ENCODE peak calls at places on chromosome 21, in eight cellular contexts. Z is NCI-H1417, B is SK-N-DZ, R is AG20443, I is transverse colon, A is activated T-cell treated with anti-CD3 and anti-CD28 coated beads for 48 hours, H is iPS-NIHi11, F is upper lobe of right lung. U is an unnamed sample.
A peak's percentile ranks its signal among the peaks of the same experiment; 100 is the strongest.

GRCh38 chr21:34865922-34866271 is 183.2 kb downstream of the RUNX1 start:
- DNase-seq in Z (no peak), B (no peak), R (no peak), I (peak; percentile 28), A (no peak), H (peak; percentile 50), F (no peak), U (no peak)

GRCh38 chr21:33121715-33122475 is 52.0 kb downstream of the OLIG1 start:
- DNase-seq in Z (peak; percentile 20), B (peak; percentile 21), R (no peak), I (no peak), A (no peak), H (peak; percentile 84), F (no peak), U (no peak)

GRCh38 chr21:35048183-35048601 is 910 bp downstream of the RUNX1 start:
- DNase-seq in Z (no peak), B (no peak), R (peak; percentile 25), I (no peak), A (no peak), H (no peak), F (peak; percentile 74), U (peak; percentile 75)

GRCh38 chr21:34919406-34919805 is 129.7 kb downstream of the RUNX1 start:
- DNase-seq in Z (no peak), B (no peak), R (no peak), I (no peak), A (no peak), H (no peak), F (no peak), U (no peak)

GRCh38 chr21:34887729-34888568 is 161.2 kb downstream of the RUNX1 start:
- DNase-seq in Z (peak; percentile 77), B (no peak), R (peak; percentile 88), I (peak; percentile 77), A (peak; percentile 88), H (peak; percentile 31), F (peak; percentile 89), U (peak; percentile 96)

GRCh38 chr21:32359719-32360260 is 33.0 kb downstream of the URB1 start:
- DNase-seq in Z (peak; percentile 5), B (no peak), R (no peak), I (no peak), A (no peak), H (no peak), F (no peak), U (no peak)

GRCh38 chr21:45719177-45719802 is 75.8 kb downstream of the PCBP3 start:
- DNase-seq in Z (no peak), B (no peak), R (no peak), I (no peak), A (no peak), H (no peak), F (no peak), U (no peak)

GRCh38 chr21:39441502-39442475 is 3.8 kb downstream of the LCA5L start:
- DNase-seq in Z (peak; percentile 72), B (peak; percentile 52), R (peak; percentile 63), I (no peak), A (no peak), H (peak; percentile 51), F (no peak), U (peak; percentile 33)

U was measured in MG63.